ENCODE peak calls at places on chromosomes 7 and 10, in eight cellular contexts. S is cardiac muscle cell, W is psoas muscle, C is spleen, G is thyroid gland, N is endodermal cell, A is prostate gland, V is substantia nigra. P is an unnamed sample.

GRCh38 chr10:1550291-1550595 is 187.1 kb downstream of the ADARB2 start:
- DNase-seq in S (no peak), W (no peak), C (no peak), G (no peak), N (no peak), A (no peak), V (no peak), P (no peak)

GRCh38 chr7:27435461-27435860 is 192.9 kb downstream of the EVX1 start:
- DNase-seq in S (no peak), W (no peak), C (no peak), G (no peak), N (no peak), A (no peak), V (no peak), P (no peak)

GRCh38 chr10:1420663-1421362 is 316.5 kb downstream of the ADARB2 start:
- DNase-seq in S (peak), W (no peak), C (peak), G (peak), N (peak), A (peak), V (peak), P (peak)

GRCh38 chr7:66920256-66920655 is 769 bp upstream of the TMEM248 start:
- DNase-seq in S (no peak), W (no peak), C (no peak), G (no peak), N (no peak), A (no peak), V (no peak), P (no peak)

GRCh38 chr10:106439366-106439765 is 725.1 kb downstream of the SORCS1 start:
- DNase-seq in S (no peak), W (no peak), C (no peak), G (no peak), N (no peak), A (no peak), V (no peak), P (no peak)

GRCh38 chr7:128236924-128237586 is 4.0 kb upstream of the LEP start:
- DNase-seq in S (no peak), W (no peak), C (no peak), G (no peak), N (no peak), A (no peak), V (no peak), P (peak)

GRCh38 chr7:26863504-26864308 is 684 bp downstream of the SKAP2 start:
- DNase-seq in S (no peak), W (no peak), C (no peak), G (no peak), N (no peak), A (no peak), V (no peak), P (no peak)

GRCh38 chr7:158814637-158815036 is 14.7 kb downstream of the ESYT2 start:
- DNase-seq in S (no peak), W (no peak), C (no peak), G (no peak), N (no peak), A (no peak), V (no peak), P (no peak)

GRCh38 chr10:97724341-97724941 is 10.9 kb downstream of the MARVELD1 start:
- DNase-seq in S (no peak), W (no peak), C (peak), G (no peak), N (no peak), A (no peak), V (no peak), P (no peak)

GRCh38 chr10:51425431-51425830 is 274.0 kb downstream of the CSTF2T start:
- DNase-seq in S (no peak), W (no peak), C (no peak), G (no peak), N (no peak), A (no peak), V (no peak), P (no peak)

GRCh38 chr7:100600222-100601038 is 1.7 kb upstream of the PCOLCE start:
- DNase-seq in S (no peak), W (peak), C (no peak), G (no peak), N (no peak), A (no peak), V (no peak), P (no peak)

GRCh38 chr7:131225619-131226101 is 102.0 kb upstream of the MKLN1 start:
- DNase-seq in S (no peak), W (no peak), C (no peak), G (peak), N (no peak), A (peak), V (peak), P (peak)
- H3K27ac ChIP-seq in S (no peak), W (no peak), C (no peak), G (peak), N (no peak), A (peak), V (no peak), P (peak)

DNA sequence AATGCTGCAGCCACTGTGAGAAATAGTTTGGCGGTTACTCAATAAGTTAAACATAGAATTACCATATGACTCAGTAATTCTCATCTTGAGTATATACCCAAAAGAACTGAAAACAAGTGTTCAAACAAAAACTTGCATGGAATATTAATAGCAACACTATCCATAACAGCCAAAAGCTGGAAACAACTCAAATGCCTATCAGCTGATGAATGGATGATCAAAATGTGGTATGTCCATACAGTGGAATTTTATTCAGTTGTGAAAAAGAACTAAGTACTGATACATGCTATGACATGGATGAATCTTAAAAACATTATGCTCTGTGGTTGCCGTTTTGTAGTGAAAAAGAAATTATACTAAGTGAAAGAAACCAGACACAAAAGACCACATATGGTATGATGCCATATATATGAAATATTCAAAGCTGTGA is 63.0 kb upstream of the SP4 start:
- DNase-seq in S (no peak), W (no peak), C (no peak), G (no peak), N (no peak), A (no peak), V (no peak), P (no peak)
- H3K27ac ChIP-seq in S (no peak), W (no peak), C (no peak), G (no peak), N (no peak), A (no peak), V (no peak), P (no peak)

GRCh38 chr10:125080984-125081383 is 79.4 kb downstream of the CTBP2 start:
- DNase-seq in S (no peak), W (peak), C (peak), G (no peak), N (no peak), A (no peak), V (no peak), P (no peak)

GRCh38 chr10:125083576-125083920 is 76.8 kb downstream of the CTBP2 start:
- DNase-seq in S (no peak), W (peak), C (peak), G (peak), N (no peak), A (no peak), V (no peak), P (peak)

GRCh38 chr10:125084191-125085186 is 75.9 kb downstream of the CTBP2 start:
- DNase-seq in S (no peak), W (peak), C (peak), G (peak), N (peak), A (no peak), V (peak), P (peak)

GRCh38 chr10:125081931-125082330 is 78.4 kb downstream of the CTBP2 start:
- DNase-seq in S (no peak), W (peak), C (peak), G (peak), N (no peak), A (no peak), V (no peak), P (peak)

DNA sequence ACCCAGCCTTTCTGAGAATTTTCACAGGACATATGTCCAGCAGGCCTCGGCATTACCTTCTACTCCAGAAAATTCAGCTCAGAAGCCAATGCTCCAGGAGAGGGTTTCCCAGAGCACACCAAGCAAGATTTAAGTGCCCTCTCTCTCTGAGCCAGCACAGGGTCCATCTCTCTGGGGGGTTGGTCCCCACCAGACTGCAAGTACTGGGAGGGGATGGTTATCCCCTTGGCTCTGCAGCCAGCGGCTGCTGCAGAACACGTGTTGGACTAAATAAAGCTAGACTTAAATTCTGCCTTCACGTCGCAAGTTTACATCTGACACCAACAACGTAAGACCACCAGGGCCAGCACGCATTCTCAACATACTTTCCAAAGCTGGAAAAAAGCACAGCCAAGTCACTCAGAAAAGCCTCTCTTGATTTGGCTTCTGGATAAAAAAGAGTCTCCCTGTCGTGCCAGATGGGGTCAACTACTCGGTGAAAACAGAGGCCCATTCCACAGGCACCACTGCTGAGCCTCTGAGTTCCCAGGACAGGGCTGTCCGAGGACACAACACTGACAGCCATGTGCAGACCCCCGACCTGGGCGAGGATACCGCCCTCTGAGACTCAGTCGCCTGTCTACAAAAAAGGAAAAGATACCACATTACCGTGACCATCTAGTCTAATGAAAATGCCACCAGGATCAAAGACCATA is 77.3 kb downstream of the CTBP2 start:
- DNase-seq in S (no peak), W (peak), C (peak), G (no peak), N (no peak), A (no peak), V (no peak), P (no peak)
- H3K27ac ChIP-seq in S (no peak), W (peak), C (no peak), G (peak), N (no peak), A (no peak), V (no peak), P (peak)

DNA sequence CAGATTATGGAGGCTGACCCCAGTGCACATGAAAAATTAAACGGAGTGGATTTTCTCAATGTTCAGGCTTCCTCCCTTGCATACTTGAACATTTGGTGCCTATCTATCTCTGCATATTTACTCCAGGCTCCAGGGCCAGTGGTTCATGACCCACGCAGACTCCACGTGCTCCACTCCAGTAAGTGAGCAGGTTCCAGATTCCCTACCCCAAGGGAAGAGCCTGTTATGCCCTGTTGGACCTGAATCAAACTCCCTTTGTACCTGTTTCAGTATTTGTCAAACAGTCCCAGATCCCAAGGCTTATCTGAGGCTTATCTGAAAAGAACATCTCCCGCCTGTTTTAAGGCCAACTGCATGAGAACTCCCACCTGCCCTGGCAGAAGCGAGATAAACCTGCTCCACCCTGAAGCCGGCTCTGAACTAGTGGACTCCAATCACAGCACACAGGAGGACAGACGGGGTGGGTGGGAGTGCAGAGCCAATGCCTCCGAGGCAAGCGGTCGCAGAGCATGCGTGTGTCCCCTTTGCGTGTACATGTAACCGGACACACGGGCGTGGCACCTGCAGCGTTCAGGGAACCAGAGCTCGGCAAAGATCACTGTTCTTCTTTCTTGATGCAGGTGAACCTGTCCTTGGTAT is 2.3 kb upstream of the FUOM start:
- DNase-seq in S (no peak), W (no peak), C (no peak), G (no peak), N (no peak), A (no peak), V (no peak), P (peak)
- H3K27ac ChIP-seq in S (no peak), W (no peak), C (no peak), G (no peak), N (no peak), A (no peak), V (no peak), P (peak)

GRCh38 chr7:74606909-74607255 is 50.6 kb upstream of the GTF2I start:
- DNase-seq in S (no peak), W (no peak), C (no peak), G (no peak), N (no peak), A (no peak), V (no peak), P (no peak)
- H3K27ac ChIP-seq in S (no peak), W (peak), C (no peak), G (peak), N (no peak), A (peak), V (no peak), P (peak)

DNA sequence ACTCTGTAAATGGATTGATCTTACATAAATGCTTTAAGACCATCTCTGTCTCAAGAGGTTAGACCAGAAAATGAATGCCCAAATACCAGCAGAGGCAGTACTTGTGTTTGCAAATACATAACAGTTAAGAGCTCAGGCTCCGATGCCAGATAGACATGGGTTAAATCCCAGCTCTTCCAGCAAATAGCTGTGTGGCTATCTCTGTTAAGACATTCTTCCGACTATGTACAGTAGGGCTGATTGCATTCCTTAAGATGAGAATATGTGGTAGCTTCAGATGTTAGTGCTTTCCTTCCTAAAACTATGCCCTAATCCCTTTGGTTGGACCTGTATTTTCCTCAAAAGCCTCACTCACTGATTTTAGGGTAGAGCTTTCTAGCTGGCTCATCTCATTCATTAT is 2.2 kb downstream of the IDE start:
- DNase-seq in S (peak), W (no peak), C (no peak), G (no peak), N (no peak), A (no peak), V (no peak), P (no peak)
- H3K27ac ChIP-seq in S (no peak), W (no peak), C (no peak), G (no peak), N (no peak), A (no peak), V (no peak), P (no peak)

P was measured in body of pancreas.